ENCODE peak calls at places on chromosomes 13 and 19, in six cellular contexts. One of them, this sample, is unnamed.

GRCh38 chr19:17641181-17641580 is 47.0 kb downstream of the UNC13A start:
- DNase-seq in transverse colon: no peak
- DNase-seq in body of pancreas: no peak
- DNase-seq in HFF-Myc: no peak
- DNase-seq in heart right ventricle: no peak
- DNase-seq in fibroblast of lung: no peak
- DNase-seq in this sample: no peak

GRCh38 chr13:30337061-30337601 is 29.8 kb upstream of the KATNAL1 start:
- DNase-seq in transverse colon: no peak
- DNase-seq in body of pancreas: no peak
- DNase-seq in HFF-Myc: no peak
- DNase-seq in heart right ventricle: no peak
- DNase-seq in fibroblast of lung: no peak
- DNase-seq in this sample: no peak

GRCh38 chr19:19155495-19156219 is 14.4 kb downstream of the MEF2B start:
- DNase-seq in transverse colon: peak; percentile 69
- DNase-seq in body of pancreas: no peak
- DNase-seq in HFF-Myc: no peak
- DNase-seq in heart right ventricle: no peak
- DNase-seq in fibroblast of lung: no peak
- DNase-seq in this sample: no peak

GRCh38 chr13:73179906-73180305 is 121.1 kb downstream of the KLF5 start:
- DNase-seq in transverse colon: no peak
- DNase-seq in body of pancreas: no peak
- DNase-seq in HFF-Myc: no peak
- DNase-seq in heart right ventricle: no peak
- DNase-seq in fibroblast of lung: peak; percentile 21
- DNase-seq in this sample: no peak

GRCh38 chr19:8438236-8438635 is 6.5 kb upstream of the HNRNPM start:
- DNase-seq in transverse colon: no peak
- DNase-seq in body of pancreas: no peak
- DNase-seq in HFF-Myc: no peak
- DNase-seq in heart right ventricle: no peak
- DNase-seq in fibroblast of lung: no peak
- DNase-seq in this sample: no peak

GRCh38 chr13:103883152-103883551 is 816.9 kb upstream of the SLC10A2 start:
- DNase-seq in transverse colon: peak; percentile 50
- DNase-seq in body of pancreas: peak; percentile 89
- DNase-seq in HFF-Myc: no peak
- DNase-seq in heart right ventricle: peak; percentile 70
- DNase-seq in fibroblast of lung: peak; percentile 96
- DNase-seq in this sample: peak; percentile 91

GRCh38 chr19:7395360-7395781 is 46.6 kb downstream of the ARHGEF18 start:
- DNase-seq in transverse colon: no peak
- DNase-seq in body of pancreas: peak; percentile 11
- DNase-seq in HFF-Myc: no peak
- DNase-seq in heart right ventricle: no peak
- DNase-seq in fibroblast of lung: no peak
- DNase-seq in this sample: no peak

GRCh38 chr19:55383789-55384575 is at the start of gene TMEM238:
- DNase-seq in transverse colon: peak; percentile 84
- DNase-seq in body of pancreas: peak; percentile 78
- DNase-seq in HFF-Myc: no peak
- DNase-seq in heart right ventricle: peak; percentile 39
- DNase-seq in fibroblast of lung: peak; percentile 69
- DNase-seq in this sample: peak; percentile 72

GRCh38 chr19:7681336-7682174 is 922 bp downstream of the TRAPPC5 start:
- DNase-seq in transverse colon: peak; percentile 82
- DNase-seq in body of pancreas: peak; percentile 81
- DNase-seq in HFF-Myc: peak; percentile 54
- DNase-seq in heart right ventricle: peak; percentile 83
- DNase-seq in fibroblast of lung: peak; percentile 77
- DNase-seq in this sample: peak; percentile 60

GRCh38 chr13:48804836-48805601 is 151.3 kb downstream of the CYSLTR2 start:
- DNase-seq in transverse colon: no peak
- DNase-seq in body of pancreas: no peak
- DNase-seq in HFF-Myc: no peak
- DNase-seq in heart right ventricle: no peak
- DNase-seq in fibroblast of lung: peak; percentile 73
- DNase-seq in this sample: no peak

GRCh38 chr19:12997225-12997966 is 2.1 kb downstream of the NFIX start:
- DNase-seq in transverse colon: no peak
- DNase-seq in body of pancreas: no peak
- DNase-seq in HFF-Myc: no peak
- DNase-seq in heart right ventricle: no peak
- DNase-seq in fibroblast of lung: no peak
- DNase-seq in this sample: no peak

GRCh38 chr19:7722231-7722651 is 9.7 kb downstream of the CLEC4G start:
- DNase-seq in transverse colon: no peak
- DNase-seq in body of pancreas: no peak
- DNase-seq in HFF-Myc: no peak
- DNase-seq in heart right ventricle: no peak
- DNase-seq in fibroblast of lung: no peak
- DNase-seq in this sample: no peak

GRCh38 chr13:98123176-98123575 is 19.7 kb upstream of the FARP1 start:
- DNase-seq in transverse colon: no peak
- DNase-seq in body of pancreas: no peak
- DNase-seq in HFF-Myc: no peak
- DNase-seq in heart right ventricle: no peak
- DNase-seq in fibroblast of lung: no peak
- DNase-seq in this sample: no peak

GRCh38 chr13:109191422-109191821 is 562.0 kb downstream of the MYO16 start:
- DNase-seq in transverse colon: no peak
- DNase-seq in body of pancreas: no peak
- DNase-seq in HFF-Myc: no peak
- DNase-seq in heart right ventricle: peak; percentile 16
- DNase-seq in fibroblast of lung: no peak
- DNase-seq in this sample: no peak

GRCh38 chr19:12603714-12604113 is 6.9 kb downstream of the ZNF490 start:
- DNase-seq in transverse colon: peak; percentile 17
- DNase-seq in body of pancreas: no peak
- DNase-seq in HFF-Myc: no peak
- DNase-seq in heart right ventricle: no peak
- DNase-seq in fibroblast of lung: peak; percentile 66
- DNase-seq in this sample: no peak

GRCh38 chr19:53594811-53595509 is 36.8 kb upstream of the DPRX start:
- DNase-seq in transverse colon: no peak
- DNase-seq in body of pancreas: no peak
- DNase-seq in HFF-Myc: no peak
- DNase-seq in heart right ventricle: no peak
- DNase-seq in fibroblast of lung: no peak
- DNase-seq in this sample: no peak

DNA sequence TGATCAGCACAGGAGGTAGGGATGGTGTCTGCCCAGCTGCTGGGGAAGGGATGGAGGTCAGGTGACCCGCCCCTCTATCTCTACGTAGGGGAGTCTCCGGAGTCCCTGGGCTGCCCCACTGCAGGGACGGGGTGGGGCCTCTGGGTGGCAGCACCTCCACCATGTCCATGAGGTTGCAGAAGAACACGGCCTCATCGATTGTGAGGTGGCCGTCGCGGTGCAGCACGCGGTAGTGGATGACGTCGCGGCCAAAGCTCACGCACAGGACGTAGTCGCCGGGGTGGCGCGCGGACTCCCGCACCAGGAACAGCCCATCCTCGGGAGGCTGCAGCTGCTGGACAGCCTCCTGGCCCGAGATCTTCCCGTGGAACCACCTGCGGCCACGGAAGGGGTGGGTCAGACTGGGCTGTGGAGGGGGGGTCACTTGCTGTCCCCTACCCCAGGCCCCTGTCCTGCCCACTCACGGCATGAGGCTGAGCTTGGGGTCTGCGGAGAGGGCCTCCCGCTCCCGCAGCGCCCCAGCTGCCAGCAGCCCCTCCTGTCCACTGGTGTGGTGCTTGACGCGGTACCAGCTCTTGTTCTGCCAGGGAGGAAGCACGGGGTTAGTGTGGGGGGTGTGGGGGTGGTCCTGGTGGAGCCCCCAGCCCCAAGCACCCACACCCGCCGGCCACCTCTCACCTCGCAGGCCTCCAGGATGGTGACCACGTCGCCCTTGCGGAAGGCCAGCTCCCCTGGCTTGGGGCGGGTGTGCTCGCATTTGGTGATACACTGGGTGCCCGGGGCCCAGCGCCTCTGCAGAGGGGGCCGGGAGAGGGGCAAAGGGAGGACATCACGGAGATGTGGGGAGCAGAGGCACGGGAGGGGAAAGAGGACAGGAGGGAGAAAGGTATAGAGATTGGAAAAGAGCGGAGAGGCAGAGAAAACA is 2.3 kb downstream of the MATK start:
- DNase-seq in transverse colon: no peak
- DNase-seq in body of pancreas: no peak
- DNase-seq in HFF-Myc: no peak
- DNase-seq in heart right ventricle: no peak
- DNase-seq in fibroblast of lung: no peak
- DNase-seq in this sample: no peak
- TF ChIP-seq CTCF in transverse colon: no peak
- TF ChIP-seq CTCF in body of pancreas: no peak
- TF ChIP-seq CTCF in HFF-Myc: peak; percentile 24
- TF ChIP-seq CTCF in heart right ventricle: peak; percentile 39
- TF ChIP-seq CTCF in fibroblast of lung: no peak
- TF ChIP-seq CTCF in this sample: peak; percentile 38

DNA sequence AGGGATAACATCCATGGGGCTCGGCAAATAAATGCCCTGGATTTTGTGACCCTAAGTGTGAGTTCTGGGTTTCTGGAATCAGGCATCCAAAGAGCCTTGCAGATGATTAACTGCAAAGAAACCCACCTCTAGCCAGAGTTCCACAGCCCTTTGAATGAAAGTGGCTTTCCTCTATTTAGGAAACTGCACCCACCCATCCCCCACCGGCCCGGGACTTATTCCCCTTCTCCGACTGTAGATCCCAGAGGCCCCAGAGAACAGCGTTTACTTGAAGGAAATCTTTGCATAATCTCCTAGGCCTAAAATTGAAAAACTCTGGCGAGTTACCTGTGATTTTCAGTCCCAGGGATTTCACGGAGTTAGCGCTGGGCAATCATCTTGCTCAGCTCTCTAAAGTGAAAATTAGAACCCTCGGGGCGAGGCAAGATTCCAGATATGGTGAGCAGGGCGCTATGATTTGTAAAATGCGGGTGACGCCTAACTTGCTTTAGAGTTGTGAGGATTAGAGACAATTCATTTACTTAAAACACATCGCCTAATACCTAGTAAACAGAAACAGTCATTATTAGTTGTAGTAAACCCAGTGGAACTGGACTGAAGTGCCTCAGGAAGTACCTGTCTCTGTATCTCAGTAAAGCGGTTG is 9.4 kb downstream of the URAD start:
- DNase-seq in transverse colon: peak; percentile 42
- DNase-seq in body of pancreas: no peak
- DNase-seq in HFF-Myc: no peak
- DNase-seq in heart right ventricle: no peak
- DNase-seq in fibroblast of lung: no peak
- DNase-seq in this sample: no peak
- H3K4me3 ChIP-seq in transverse colon: peak overlapping the region; percentile 61
- H3K4me3 ChIP-seq in body of pancreas: no peak overlapping the region
- H3K4me3 ChIP-seq in HFF-Myc: no peak overlapping the region
- H3K4me3 ChIP-seq in heart right ventricle: no peak overlapping the region
- H3K4me3 ChIP-seq in fibroblast of lung: no peak overlapping the region
- H3K4me3 ChIP-seq in this sample: no peak overlapping the region

GRCh38 chr13:21343659-21344058 is 115.4 kb downstream of the ZDHHC20 start:
- DNase-seq in transverse colon: no peak
- DNase-seq in body of pancreas: no peak
- DNase-seq in HFF-Myc: no peak
- DNase-seq in heart right ventricle: no peak
- DNase-seq in fibroblast of lung: no peak
- DNase-seq in this sample: no peak

GRCh38 chr13:21342699-21343442 is 116.2 kb downstream of the ZDHHC20 start:
- DNase-seq in transverse colon: no peak
- DNase-seq in body of pancreas: no peak
- DNase-seq in HFF-Myc: no peak
- DNase-seq in heart right ventricle: no peak
- DNase-seq in fibroblast of lung: no peak
- DNase-seq in this sample: no peak

GRCh38 chr13:21341637-21342422 is 117.3 kb downstream of the ZDHHC20 start:
- DNase-seq in transverse colon: no peak
- DNase-seq in body of pancreas: no peak
- DNase-seq in HFF-Myc: no peak
- DNase-seq in heart right ventricle: no peak
- DNase-seq in fibroblast of lung: no peak
- DNase-seq in this sample: no peak

GRCh38 chr13:21347753-21348318 is 111.3 kb downstream of the ZDHHC20 start:
- DNase-seq in transverse colon: no peak
- DNase-seq in body of pancreas: no peak
- DNase-seq in HFF-Myc: no peak
- DNase-seq in heart right ventricle: no peak
- DNase-seq in fibroblast of lung: no peak
- DNase-seq in this sample: no peak

DNA sequence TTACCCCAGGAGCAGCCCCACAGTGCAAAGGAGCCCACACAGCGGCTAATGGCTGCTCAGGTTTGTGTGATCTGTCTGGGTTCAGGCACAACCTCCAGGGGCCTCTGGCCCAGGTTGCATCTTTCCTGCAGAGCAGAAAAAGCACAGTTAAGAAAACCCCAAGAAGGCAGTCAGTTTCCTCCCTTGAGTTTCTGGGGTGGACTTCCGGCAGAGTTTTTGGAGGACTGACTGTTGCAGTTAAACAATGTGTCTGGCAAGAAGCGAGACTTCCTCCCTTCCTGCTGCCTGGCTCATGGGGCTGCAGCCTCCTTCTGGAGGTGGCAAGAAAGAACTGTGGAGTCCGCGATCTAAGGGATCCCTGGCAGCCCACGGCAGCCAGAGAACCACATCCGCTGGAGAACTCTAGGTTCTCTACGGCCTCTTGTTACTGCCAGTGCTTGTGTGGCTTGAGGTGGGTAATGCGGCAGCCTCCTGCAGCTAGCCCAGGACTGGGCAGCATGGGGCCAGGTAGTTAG is 114.4 kb downstream of the ZDHHC20 start:
- DNase-seq in transverse colon: no peak
- DNase-seq in body of pancreas: no peak
- DNase-seq in HFF-Myc: no peak
- DNase-seq in heart right ventricle: no peak
- DNase-seq in fibroblast of lung: no peak
- DNase-seq in this sample: no peak
- TF ChIP-seq CTCF in transverse colon: no peak
- TF ChIP-seq CTCF in body of pancreas: no peak
- TF ChIP-seq CTCF in HFF-Myc: no peak
- TF ChIP-seq CTCF in heart right ventricle: no peak
- TF ChIP-seq CTCF in fibroblast of lung: no peak
- TF ChIP-seq CTCF in this sample: no peak

GRCh38 chr13:94968040-94968756 is 255.9 kb upstream of the SOX21 start:
- DNase-seq in transverse colon: no peak
- DNase-seq in body of pancreas: peak; percentile 4
- DNase-seq in HFF-Myc: no peak
- DNase-seq in heart right ventricle: no peak
- DNase-seq in fibroblast of lung: peak; percentile 7
- DNase-seq in this sample: no peak

GRCh38 chr13:94967183-94968039 is 255.1 kb upstream of the SOX21 start:
- DNase-seq in transverse colon: no peak
- DNase-seq in body of pancreas: peak; percentile 9
- DNase-seq in HFF-Myc: no peak
- DNase-seq in heart right ventricle: no peak
- DNase-seq in fibroblast of lung: peak; percentile 17
- DNase-seq in this sample: no peak

GRCh38 chr13:94972262-94972661 is 259.9 kb upstream of the SOX21 start:
- DNase-seq in transverse colon: no peak
- DNase-seq in body of pancreas: no peak
- DNase-seq in HFF-Myc: no peak
- DNase-seq in heart right ventricle: no peak
- DNase-seq in fibroblast of lung: no peak
- DNase-seq in this sample: no peak

GRCh38 chr13:94966380-94966779 is 254.0 kb upstream of the SOX21 start:
- DNase-seq in transverse colon: no peak
- DNase-seq in body of pancreas: no peak
- DNase-seq in HFF-Myc: no peak
- DNase-seq in heart right ventricle: no peak
- DNase-seq in fibroblast of lung: no peak
- DNase-seq in this sample: no peak

GRCh38 chr13:94968757-94969086 is 256.4 kb upstream of the SOX21 start:
- DNase-seq in transverse colon: no peak
- DNase-seq in body of pancreas: no peak
- DNase-seq in HFF-Myc: no peak
- DNase-seq in heart right ventricle: no peak
- DNase-seq in fibroblast of lung: peak; percentile 5
- DNase-seq in this sample: no peak
- H3K4me3 ChIP-seq in transverse colon: no peak overlapping the region
- H3K4me3 ChIP-seq in body of pancreas: no peak overlapping the region
- H3K4me3 ChIP-seq in HFF-Myc: no peak overlapping the region
- H3K4me3 ChIP-seq in heart right ventricle: no peak overlapping the region
- H3K4me3 ChIP-seq in fibroblast of lung: peak overlapping the region; percentile 37
- H3K4me3 ChIP-seq in this sample: no peak overlapping the region